ENCODE peak calls at places on chromosomes 2 and 18, in six cellular contexts. One of them, this sample, is unnamed.

GRCh38 chr2:217988014-217988839 is 14.6 kb downstream of the TNS1 start:
- DNase-seq in PC-9: peak; percentile 93
- DNase-seq in fibroblast of lung: peak; percentile 60
- DNase-seq in pancreas: peak; percentile 93
- DNase-seq in PC-3: peak; percentile 91
- DNase-seq in uterus: peak; percentile 91
- DNase-seq in this sample: peak; percentile 28

GRCh38 chr2:9200634-9201015 is 6.0 kb upstream of the ASAP2 start:
- DNase-seq in PC-9: no peak
- DNase-seq in fibroblast of lung: no peak
- DNase-seq in pancreas: no peak
- DNase-seq in PC-3: no peak
- DNase-seq in uterus: no peak
- DNase-seq in this sample: no peak

GRCh38 chr2:61510674-61511671 is 27.2 kb downstream of the XPO1 start:
- DNase-seq in PC-9: no peak
- DNase-seq in fibroblast of lung: no peak
- DNase-seq in pancreas: no peak
- DNase-seq in PC-3: no peak
- DNase-seq in uterus: no peak
- DNase-seq in this sample: no peak

GRCh38 chr2:17401096-17401495 is 117.1 kb downstream of the RAD51AP2 start:
- DNase-seq in PC-9: no peak
- DNase-seq in fibroblast of lung: no peak
- DNase-seq in pancreas: no peak
- DNase-seq in PC-3: no peak
- DNase-seq in uterus: no peak
- DNase-seq in this sample: no peak

GRCh38 chr2:134228493-134228903 is 25.4 kb upstream of the MGAT5 start:
- DNase-seq in PC-9: no peak
- DNase-seq in fibroblast of lung: no peak
- DNase-seq in pancreas: no peak
- DNase-seq in PC-3: peak; percentile 17
- DNase-seq in uterus: no peak
- DNase-seq in this sample: no peak

GRCh38 chr2:181364492-181365175 is 92.6 kb upstream of the ITGA4 start:
- DNase-seq in PC-9: no peak
- DNase-seq in fibroblast of lung: no peak
- DNase-seq in pancreas: no peak
- DNase-seq in PC-3: no peak
- DNase-seq in uterus: no peak
- DNase-seq in this sample: no peak

GRCh38 chr2:179340678-179341077 is 76.0 kb upstream of the SESTD1 start:
- DNase-seq in PC-9: peak; percentile 35
- DNase-seq in fibroblast of lung: no peak
- DNase-seq in pancreas: no peak
- DNase-seq in PC-3: peak; percentile 56
- DNase-seq in uterus: no peak
- DNase-seq in this sample: no peak

GRCh38 chr2:46775722-46776121 is 139.9 kb downstream of the MCFD2 start:
- DNase-seq in PC-9: no peak
- DNase-seq in fibroblast of lung: no peak
- DNase-seq in pancreas: no peak
- DNase-seq in PC-3: no peak
- DNase-seq in uterus: no peak
- DNase-seq in this sample: no peak

GRCh38 chr2:217947341-217948316 is 55.2 kb downstream of the TNS1 start:
- DNase-seq in PC-9: peak; percentile 21
- DNase-seq in fibroblast of lung: no peak
- DNase-seq in pancreas: no peak
- DNase-seq in PC-3: no peak
- DNase-seq in uterus: peak; percentile 14
- DNase-seq in this sample: no peak

GRCh38 chr2:20215183-20216040 is 9.5 kb downstream of the SDC1 start:
- DNase-seq in PC-9: no peak
- DNase-seq in fibroblast of lung: no peak
- DNase-seq in pancreas: peak; percentile 51
- DNase-seq in PC-3: no peak
- DNase-seq in uterus: no peak
- DNase-seq in this sample: no peak

GRCh38 chr18:58227361-58227930 is 183.4 kb downstream of the NEDD4L start:
- DNase-seq in PC-9: no peak
- DNase-seq in fibroblast of lung: no peak
- DNase-seq in pancreas: no peak
- DNase-seq in PC-3: no peak
- DNase-seq in uterus: no peak
- DNase-seq in this sample: no peak

GRCh38 chr2:233130481-233130970 is 70.4 kb downstream of the INPP5D start:
- DNase-seq in PC-9: no peak
- DNase-seq in fibroblast of lung: no peak
- DNase-seq in pancreas: no peak
- DNase-seq in PC-3: no peak
- DNase-seq in uterus: no peak
- DNase-seq in this sample: no peak

GRCh38 chr2:161101406-161101805 is 58.8 kb upstream of the TANK start:
- DNase-seq in PC-9: no peak
- DNase-seq in fibroblast of lung: peak; percentile 15
- DNase-seq in pancreas: no peak
- DNase-seq in PC-3: no peak
- DNase-seq in uterus: no peak
- DNase-seq in this sample: no peak

GRCh38 chr2:199833525-199833924 is 17.5 kb downstream of the FTCDNL1 start:
- DNase-seq in PC-9: no peak
- DNase-seq in fibroblast of lung: peak; percentile 3
- DNase-seq in pancreas: no peak
- DNase-seq in PC-3: no peak
- DNase-seq in uterus: no peak
- DNase-seq in this sample: no peak

GRCh38 chr2:71513721-71514120 is 60.4 kb downstream of the DYSF start:
- DNase-seq in PC-9: no peak
- DNase-seq in fibroblast of lung: no peak
- DNase-seq in pancreas: no peak
- DNase-seq in PC-3: no peak
- DNase-seq in uterus: no peak
- DNase-seq in this sample: no peak

GRCh38 chr2:145258903-145259579 is 739.1 kb upstream of the ZEB2 start:
- DNase-seq in PC-9: no peak
- DNase-seq in fibroblast of lung: peak; percentile 81
- DNase-seq in pancreas: no peak
- DNase-seq in PC-3: no peak
- DNase-seq in uterus: no peak
- DNase-seq in this sample: no peak

GRCh38 chr2:112996635-112997034 is 8.6 kb upstream of the IL36A start:
- DNase-seq in PC-9: no peak
- DNase-seq in fibroblast of lung: no peak
- DNase-seq in pancreas: no peak
- DNase-seq in PC-3: no peak
- DNase-seq in uterus: no peak
- DNase-seq in this sample: no peak

GRCh38 chr18:50071393-50071792 is 123.6 kb downstream of the MYO5B start:
- DNase-seq in PC-9: no peak
- DNase-seq in fibroblast of lung: no peak
- DNase-seq in pancreas: no peak
- DNase-seq in PC-3: no peak
- DNase-seq in uterus: no peak
- DNase-seq in this sample: no peak

GRCh38 chr2:160139350-160139749 is 60.7 kb downstream of the ITGB6 start:
- DNase-seq in PC-9: no peak
- DNase-seq in fibroblast of lung: no peak
- DNase-seq in pancreas: no peak
- DNase-seq in PC-3: no peak
- DNase-seq in uterus: no peak
- DNase-seq in this sample: no peak

GRCh38 chr2:55862673-55863390 is 60.8 kb downstream of the EFEMP1 start:
- DNase-seq in PC-9: peak; percentile 65
- DNase-seq in fibroblast of lung: peak; percentile 100
- DNase-seq in pancreas: no peak
- DNase-seq in PC-3: peak; percentile 93
- DNase-seq in uterus: peak; percentile 85
- DNase-seq in this sample: no peak

GRCh38 chr2:236981710-236982485 is 103.8 kb upstream of the COPS8 start:
- DNase-seq in PC-9: no peak
- DNase-seq in fibroblast of lung: no peak
- DNase-seq in pancreas: no peak
- DNase-seq in PC-3: no peak
- DNase-seq in uterus: no peak
- DNase-seq in this sample: no peak

GRCh38 chr2:215847718-215848117 is 165.6 kb downstream of the MREG start:
- DNase-seq in PC-9: no peak
- DNase-seq in fibroblast of lung: no peak
- DNase-seq in pancreas: no peak
- DNase-seq in PC-3: no peak
- DNase-seq in uterus: no peak
- DNase-seq in this sample: no peak

GRCh38 chr2:237257471-237257951 is 156.5 kb downstream of the COL6A3 start:
- DNase-seq in PC-9: no peak
- DNase-seq in fibroblast of lung: peak; percentile 55
- DNase-seq in pancreas: no peak
- DNase-seq in PC-3: no peak
- DNase-seq in uterus: peak; percentile 60
- DNase-seq in this sample: no peak

GRCh38 chr2:241542278-241542605 is 16.3 kb upstream of the BOK start:
- DNase-seq in PC-9: no peak
- DNase-seq in fibroblast of lung: no peak
- DNase-seq in pancreas: peak; percentile 58
- DNase-seq in PC-3: no peak
- DNase-seq in uterus: no peak
- DNase-seq in this sample: no peak

GRCh38 chr2:20225294-20226151 is 593 bp upstream of the SDC1 start:
- DNase-seq in PC-9: peak; percentile 88
- DNase-seq in fibroblast of lung: peak; percentile 67
- DNase-seq in pancreas: peak; percentile 87
- DNase-seq in PC-3: peak; percentile 78
- DNase-seq in uterus: no peak
- DNase-seq in this sample: peak; percentile 86

GRCh38 chr2:95525294-95526035 is 40.9 kb upstream of the TRIM43B start:
- DNase-seq in PC-9: peak; percentile 86
- DNase-seq in fibroblast of lung: peak; percentile 27
- DNase-seq in pancreas: no peak
- DNase-seq in PC-3: peak; percentile 36
- DNase-seq in uterus: no peak
- DNase-seq in this sample: no peak

GRCh38 chr2:119009110-119009509 is 67.1 kb downstream of the MARCO start:
- DNase-seq in PC-9: no peak
- DNase-seq in fibroblast of lung: no peak
- DNase-seq in pancreas: no peak
- DNase-seq in PC-3: no peak
- DNase-seq in uterus: no peak
- DNase-seq in this sample: no peak

DNA sequence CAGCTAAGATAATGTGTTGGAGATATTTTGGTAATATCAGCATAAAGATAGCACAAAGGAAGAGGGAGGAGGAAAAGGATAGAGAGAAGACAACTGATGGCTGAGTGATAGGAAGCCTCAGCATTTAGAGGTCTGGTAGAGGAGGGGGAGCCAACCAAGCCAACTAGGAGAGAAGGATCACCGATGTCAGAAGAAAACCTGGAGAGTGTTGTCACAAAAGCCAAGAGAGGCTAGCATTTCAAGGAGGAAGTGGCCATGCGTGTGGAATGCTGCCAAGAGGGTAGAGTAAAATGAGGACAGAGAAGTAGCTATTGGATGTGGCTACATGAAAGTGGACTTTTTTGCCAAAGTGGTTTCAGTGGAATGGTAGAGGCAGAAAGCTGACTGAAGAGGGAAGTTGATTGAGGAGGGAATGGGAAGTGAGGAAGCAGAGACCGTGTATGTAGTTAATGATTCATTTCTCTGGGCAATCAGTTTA is 34.3 kb downstream of the LCLAT1 start:
- DNase-seq in PC-9: no peak
- DNase-seq in fibroblast of lung: peak; percentile 48
- DNase-seq in pancreas: no peak
- DNase-seq in PC-3: no peak
- DNase-seq in uterus: no peak
- DNase-seq in this sample: no peak
- H3K4me3 ChIP-seq in PC-9: no peak overlapping the region
- H3K4me3 ChIP-seq in fibroblast of lung: no peak overlapping the region
- H3K4me3 ChIP-seq in pancreas: no peak overlapping the region
- H3K4me3 ChIP-seq in PC-3: no peak overlapping the region
- H3K4me3 ChIP-seq in uterus: no peak overlapping the region
- H3K4me3 ChIP-seq in this sample: no peak overlapping the region

GRCh38 chr2:10911291-10912075 is at the start of gene KCNF1:
- DNase-seq in PC-9: peak; percentile 65
- DNase-seq in fibroblast of lung: peak; percentile 63
- DNase-seq in pancreas: no peak
- DNase-seq in PC-3: peak; percentile 51
- DNase-seq in uterus: no peak
- DNase-seq in this sample: no peak

GRCh38 chr2:10909996-10910341 is 1.8 kb upstream of the KCNF1 start:
- DNase-seq in PC-9: no peak
- DNase-seq in fibroblast of lung: no peak
- DNase-seq in pancreas: no peak
- DNase-seq in PC-3: no peak
- DNase-seq in uterus: no peak
- DNase-seq in this sample: no peak

GRCh38 chr2:10910625-10911024 is 1.1 kb upstream of the KCNF1 start:
- DNase-seq in PC-9: no peak
- DNase-seq in fibroblast of lung: no peak
- DNase-seq in pancreas: no peak
- DNase-seq in PC-3: no peak
- DNase-seq in uterus: no peak
- DNase-seq in this sample: no peak

GRCh38 chr2:10908195-10908594 is 3.5 kb upstream of the KCNF1 start:
- DNase-seq in PC-9: no peak
- DNase-seq in fibroblast of lung: no peak
- DNase-seq in pancreas: no peak
- DNase-seq in PC-3: no peak
- DNase-seq in uterus: no peak
- DNase-seq in this sample: no peak

GRCh38 chr2:10909050-10909995 is 2.4 kb upstream of the KCNF1 start:
- DNase-seq in PC-9: peak; percentile 22
- DNase-seq in fibroblast of lung: no peak
- DNase-seq in pancreas: no peak
- DNase-seq in PC-3: peak; percentile 28
- DNase-seq in uterus: no peak
- DNase-seq in this sample: no peak
- H3K36me3 ChIP-seq in PC-9: no peaks in the 10 kb centered on the region
- H3K36me3 ChIP-seq in fibroblast of lung: no peaks in the 10 kb centered on the region
- H3K36me3 ChIP-seq in pancreas: no peaks in the 10 kb centered on the region
- H3K36me3 ChIP-seq in PC-3: no peaks in the 10 kb centered on the region
- H3K36me3 ChIP-seq in uterus: no peaks in the 10 kb centered on the region
- H3K36me3 ChIP-seq in this sample: no peaks in the 10 kb centered on the region

DNA sequence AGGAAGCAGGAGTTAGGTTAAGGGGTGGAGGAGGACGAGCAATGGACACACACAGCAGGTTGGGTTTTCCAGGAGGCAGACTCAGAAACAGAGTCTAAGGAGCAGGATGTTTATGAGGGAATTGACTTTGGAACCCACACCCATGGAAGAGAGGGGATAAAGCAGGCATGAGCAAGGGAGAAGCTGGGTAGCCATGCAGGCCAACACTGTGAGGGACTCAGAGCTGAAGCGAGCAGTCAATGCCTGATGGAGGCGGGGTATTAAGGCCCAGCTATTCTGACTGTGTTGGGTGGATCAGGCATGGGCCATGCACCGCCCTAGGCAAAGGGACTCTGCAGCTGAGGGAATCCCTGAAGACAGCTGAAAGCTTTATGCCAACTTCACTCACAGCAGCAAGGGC is 37.5 kb downstream of the TEX51 start:
- DNase-seq in PC-9: no peak
- DNase-seq in fibroblast of lung: no peak
- DNase-seq in pancreas: no peak
- DNase-seq in PC-3: no peak
- DNase-seq in uterus: no peak
- DNase-seq in this sample: no peak
- H3K27me3 ChIP-seq in PC-9: peaks cover 87% of the 10 kb centered on the region
- H3K27me3 ChIP-seq in fibroblast of lung: peaks cover 4% of the 10 kb centered on the region
- H3K27me3 ChIP-seq in pancreas: no peaks in the 10 kb centered on the region
- H3K27me3 ChIP-seq in PC-3: peaks cover 74% of the 10 kb centered on the region
- H3K27me3 ChIP-seq in uterus: no peaks in the 10 kb centered on the region
- H3K27me3 ChIP-seq in this sample: no peaks in the 10 kb centered on the region

GRCh38 chr2:10278029-10278762 is 24.5 kb upstream of the HPCAL1 start:
- DNase-seq in PC-9: peak; percentile 48
- DNase-seq in fibroblast of lung: peak; percentile 84
- DNase-seq in pancreas: peak; percentile 60
- DNase-seq in PC-3: no peak
- DNase-seq in uterus: peak; percentile 83
- DNase-seq in this sample: no peak
- H3K4me3 ChIP-seq in PC-9: no peak overlapping the region
- H3K4me3 ChIP-seq in fibroblast of lung: no peak overlapping the region
- H3K4me3 ChIP-seq in pancreas: no peak overlapping the region
- H3K4me3 ChIP-seq in PC-3: no peak overlapping the region
- H3K4me3 ChIP-seq in uterus: no peak overlapping the region
- H3K4me3 ChIP-seq in this sample: no peak overlapping the region

This sample was measured in GM06990.